ENCODE peak calls at places on chromosome 13, in six cellular contexts. One of them, this sample, is unnamed.
A peak's percentile ranks its signal among the peaks of the same experiment; 100 is the strongest.

GRCh38 chr13:105278797-105279425 is 1256.6 kb downstream of the EFNB2 start:
- DNase-seq in activated CD8-positive, alpha-beta memory T cell treated with anti-CD3 and anti-CD28 coated beads for 1 hour: no peak
- DNase-seq in T1000: no peak
- DNase-seq in HuH-7: no peak
- DNase-seq in H54: no peak
- DNase-seq in HAP-1: peak; percentile 35
- DNase-seq in this sample: no peak

GRCh38 chr13:99307247-99307646 is at the start of gene GPR183:
- DNase-seq in activated CD8-positive, alpha-beta memory T cell treated with anti-CD3 and anti-CD28 coated beads for 1 hour: no peak
- DNase-seq in T1000: no peak
- DNase-seq in HuH-7: no peak
- DNase-seq in H54: no peak
- DNase-seq in HAP-1: no peak
- DNase-seq in this sample: no peak

GRCh38 chr13:38008636-38009035 is 139.1 kb upstream of the TRPC4 start:
- DNase-seq in activated CD8-positive, alpha-beta memory T cell treated with anti-CD3 and anti-CD28 coated beads for 1 hour: no peak
- DNase-seq in T1000: no peak
- DNase-seq in HuH-7: no peak
- DNase-seq in H54: no peak
- DNase-seq in HAP-1: peak; percentile 60
- DNase-seq in this sample: no peak

GRCh38 chr13:30212256-30212655 is 95.1 kb downstream of the KATNAL1 start:
- DNase-seq in activated CD8-positive, alpha-beta memory T cell treated with anti-CD3 and anti-CD28 coated beads for 1 hour: no peak
- DNase-seq in T1000: no peak
- DNase-seq in HuH-7: no peak
- DNase-seq in H54: no peak
- DNase-seq in HAP-1: no peak
- DNase-seq in this sample: no peak

GRCh38 chr13:80476953-80477352 is 136.0 kb upstream of the SPRY2 start:
- DNase-seq in activated CD8-positive, alpha-beta memory T cell treated with anti-CD3 and anti-CD28 coated beads for 1 hour: no peak
- DNase-seq in T1000: no peak
- DNase-seq in HuH-7: no peak
- DNase-seq in H54: no peak
- DNase-seq in HAP-1: no peak
- DNase-seq in this sample: no peak

GRCh38 chr13:75357576-75358295 is 124.2 kb downstream of the TBC1D4 start:
- DNase-seq in activated CD8-positive, alpha-beta memory T cell treated with anti-CD3 and anti-CD28 coated beads for 1 hour: no peak
- DNase-seq in T1000: no peak
- DNase-seq in HuH-7: peak; percentile 77
- DNase-seq in H54: peak; percentile 41
- DNase-seq in HAP-1: peak; percentile 73
- DNase-seq in this sample: peak; percentile 12

GRCh38 chr13:50760751-50761150 is 82.7 kb downstream of the DLEU7 start:
- DNase-seq in activated CD8-positive, alpha-beta memory T cell treated with anti-CD3 and anti-CD28 coated beads for 1 hour: no peak
- DNase-seq in T1000: no peak
- DNase-seq in HuH-7: no peak
- DNase-seq in H54: no peak
- DNase-seq in HAP-1: no peak
- DNase-seq in this sample: no peak

GRCh38 chr13:29362849-29363604 is 232.5 kb downstream of the SLC7A1 start:
- DNase-seq in activated CD8-positive, alpha-beta memory T cell treated with anti-CD3 and anti-CD28 coated beads for 1 hour: no peak
- DNase-seq in T1000: no peak
- DNase-seq in HuH-7: peak; percentile 80
- DNase-seq in H54: peak; percentile 26
- DNase-seq in HAP-1: peak; percentile 57
- DNase-seq in this sample: peak; percentile 68

GRCh38 chr13:48504606-48505369 is 28.1 kb downstream of the RCBTB2 start:
- DNase-seq in activated CD8-positive, alpha-beta memory T cell treated with anti-CD3 and anti-CD28 coated beads for 1 hour: no peak
- DNase-seq in T1000: no peak
- DNase-seq in HuH-7: no peak
- DNase-seq in H54: no peak
- DNase-seq in HAP-1: no peak
- DNase-seq in this sample: no peak

GRCh38 chr13:99736541-99736940 is 235.0 kb downstream of the ZIC5 start:
- DNase-seq in activated CD8-positive, alpha-beta memory T cell treated with anti-CD3 and anti-CD28 coated beads for 1 hour: no peak
- DNase-seq in T1000: no peak
- DNase-seq in HuH-7: no peak
- DNase-seq in H54: no peak
- DNase-seq in HAP-1: no peak
- DNase-seq in this sample: no peak

GRCh38 chr13:20351279-20352022 is 119.3 kb upstream of the GJB6 start:
- DNase-seq in activated CD8-positive, alpha-beta memory T cell treated with anti-CD3 and anti-CD28 coated beads for 1 hour: no peak
- DNase-seq in T1000: no peak
- DNase-seq in HuH-7: no peak
- DNase-seq in H54: no peak
- DNase-seq in HAP-1: no peak
- DNase-seq in this sample: no peak

GRCh38 chr13:76992548-76993001 is 694 bp downstream of the CLN5 start:
- DNase-seq in activated CD8-positive, alpha-beta memory T cell treated with anti-CD3 and anti-CD28 coated beads for 1 hour: no peak
- DNase-seq in T1000: no peak
- DNase-seq in HuH-7: peak; percentile 10
- DNase-seq in H54: no peak
- DNase-seq in HAP-1: peak; percentile 35
- DNase-seq in this sample: no peak

GRCh38 chr13:107043016-107043957 is 475.4 kb upstream of the ARGLU1 start:
- DNase-seq in activated CD8-positive, alpha-beta memory T cell treated with anti-CD3 and anti-CD28 coated beads for 1 hour: no peak
- DNase-seq in T1000: no peak
- DNase-seq in HuH-7: no peak
- DNase-seq in H54: no peak
- DNase-seq in HAP-1: no peak
- DNase-seq in this sample: no peak

GRCh38 chr13:113860051-113860471 is 3.8 kb downstream of the GAS6 start:
- DNase-seq in activated CD8-positive, alpha-beta memory T cell treated with anti-CD3 and anti-CD28 coated beads for 1 hour: no peak
- DNase-seq in T1000: no peak
- DNase-seq in HuH-7: no peak
- DNase-seq in H54: no peak
- DNase-seq in HAP-1: no peak
- DNase-seq in this sample: no peak

GRCh38 chr13:53839461-53839860 is 810.8 kb downstream of the OLFM4 start:
- DNase-seq in activated CD8-positive, alpha-beta memory T cell treated with anti-CD3 and anti-CD28 coated beads for 1 hour: no peak
- DNase-seq in T1000: no peak
- DNase-seq in HuH-7: no peak
- DNase-seq in H54: no peak
- DNase-seq in HAP-1: no peak
- DNase-seq in this sample: no peak

GRCh38 chr13:94309997-94310842 is 169.3 kb downstream of the DCT start:
- DNase-seq in activated CD8-positive, alpha-beta memory T cell treated with anti-CD3 and anti-CD28 coated beads for 1 hour: no peak
- DNase-seq in T1000: no peak
- DNase-seq in HuH-7: no peak
- DNase-seq in H54: peak; percentile 53
- DNase-seq in HAP-1: no peak
- DNase-seq in this sample: peak; percentile 57

GRCh38 chr13:113982296-113982661 is 8.4 kb upstream of the C13orf46 start:
- DNase-seq in activated CD8-positive, alpha-beta memory T cell treated with anti-CD3 and anti-CD28 coated beads for 1 hour: no peak
- DNase-seq in T1000: no peak
- DNase-seq in HuH-7: no peak
- DNase-seq in H54: no peak
- DNase-seq in HAP-1: no peak
- DNase-seq in this sample: no peak